ENCODE peak calls at places on chromosome 5, in four cellular contexts. S is A549, Y is K562, F is HepG2. T is an unnamed sample.

GRCh38 chr5:157352756-157353340 is 86.9 kb downstream of the CYFIP2 start:
- DNase-seq in S (no peak), Y (no peak), F (no peak), T (no peak)

GRCh38 chr5:146475190-146475801 is 28.2 kb downstream of the TCERG1 start:
- DNase-seq in S (no peak), Y (no peak), F (no peak), T (no peak)

GRCh38 chr5:78162253-78162862 is 132.1 kb downstream of the AP3B1 start:
- DNase-seq in S (peak; percentile 10), Y (peak; percentile 22), F (peak; percentile 13), T (no peak)

GRCh38 chr5:139960723-139961383 is 82.2 kb downstream of the NRG2 start:
- DNase-seq in S (no peak), Y (no peak), F (no peak), T (no peak)

GRCh38 chr5:34655354-34655991 is 655 bp upstream of the RAI14 start:
- DNase-seq in S (peak; percentile 61), Y (peak; percentile 70), F (peak; percentile 33), T (no peak)

GRCh38 chr5:60489856-60490255 is 210.1 kb downstream of the DEPDC1B start:
- DNase-seq in S (no peak), Y (no peak), F (peak; percentile 31), T (no peak)

GRCh38 chr5:173187054-173187743 is 42.9 kb downstream of the BNIP1 start:
- DNase-seq in S (no peak), Y (peak; percentile 18), F (peak; percentile 15), T (peak; percentile 19)

GRCh38 chr5:150411245-150411979 is 1.3 kb downstream of the CD74 start:
- DNase-seq in S (no peak), Y (no peak), F (no peak), T (peak; percentile 61)

GRCh38 chr5:157295247-157295646 is 29.3 kb downstream of the CYFIP2 start:
- DNase-seq in S (no peak), Y (no peak), F (no peak), T (no peak)

GRCh38 chr5:172802585-172803176 is 31.4 kb upstream of the ERGIC1 start:
- DNase-seq in S (no peak), Y (peak; percentile 87), F (no peak), T (no peak)

GRCh38 chr5:160398806-160399205 is 1.0 kb downstream of the FAM200C start:
- DNase-seq in S (no peak), Y (no peak), F (no peak), T (no peak)

GRCh38 chr5:82176115-82176514 is 102.0 kb downstream of the RPS23 start:
- DNase-seq in S (no peak), Y (no peak), F (no peak), T (no peak)

GRCh38 chr5:103057208-103058130 is 62.5 kb downstream of the GIN1 start:
- DNase-seq in S (no peak), Y (no peak), F (no peak), T (no peak)

GRCh38 chr5:431001-431710 is 11.8 kb upstream of the EXOC3 start:
- DNase-seq in S (peak; percentile 92), Y (peak; percentile 83), F (peak; percentile 41), T (peak; percentile 84)

GRCh38 chr5:114055318-114055788 is 306.5 kb upstream of the KCNN2 start:
- DNase-seq in S (no peak), Y (no peak), F (no peak), T (peak; percentile 44)

GRCh38 chr5:158456756-158457155 is 597.8 kb upstream of the CLINT1 start:
- DNase-seq in S (peak; percentile 5), Y (no peak), F (peak; percentile 3), T (no peak)

GRCh38 chr5:181087309-181087708 is 43.7 kb downstream of the OR2V1 start:
- DNase-seq in S (no peak), Y (no peak), F (no peak), T (no peak)

DNA sequence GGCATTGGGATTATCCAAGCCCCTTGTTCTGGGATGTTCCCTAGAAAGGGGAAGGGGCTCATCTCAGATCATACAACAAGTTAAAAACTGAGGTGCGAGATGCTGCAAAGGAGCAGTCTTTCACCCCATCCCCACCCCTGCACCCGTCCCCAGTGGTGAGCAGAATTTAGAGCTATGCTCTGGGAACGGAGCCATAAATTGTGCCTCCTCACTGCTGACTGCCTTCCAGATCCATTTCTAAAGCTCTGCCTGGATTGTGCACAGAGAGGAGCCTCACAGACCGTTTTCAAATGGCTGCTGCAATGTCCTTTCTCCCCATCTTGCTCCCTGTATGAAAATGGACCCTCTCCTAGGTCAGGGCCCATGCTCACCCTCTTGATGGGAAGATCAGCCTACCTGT is 8.3 kb downstream of the SLC25A48 start:
- DNase-seq in S (no peak), Y (no peak), F (no peak), T (no peak)
- TF ChIP-seq CHD2 in S (no peak), Y (no peak), F (no peak), T (no peak)

DNA sequence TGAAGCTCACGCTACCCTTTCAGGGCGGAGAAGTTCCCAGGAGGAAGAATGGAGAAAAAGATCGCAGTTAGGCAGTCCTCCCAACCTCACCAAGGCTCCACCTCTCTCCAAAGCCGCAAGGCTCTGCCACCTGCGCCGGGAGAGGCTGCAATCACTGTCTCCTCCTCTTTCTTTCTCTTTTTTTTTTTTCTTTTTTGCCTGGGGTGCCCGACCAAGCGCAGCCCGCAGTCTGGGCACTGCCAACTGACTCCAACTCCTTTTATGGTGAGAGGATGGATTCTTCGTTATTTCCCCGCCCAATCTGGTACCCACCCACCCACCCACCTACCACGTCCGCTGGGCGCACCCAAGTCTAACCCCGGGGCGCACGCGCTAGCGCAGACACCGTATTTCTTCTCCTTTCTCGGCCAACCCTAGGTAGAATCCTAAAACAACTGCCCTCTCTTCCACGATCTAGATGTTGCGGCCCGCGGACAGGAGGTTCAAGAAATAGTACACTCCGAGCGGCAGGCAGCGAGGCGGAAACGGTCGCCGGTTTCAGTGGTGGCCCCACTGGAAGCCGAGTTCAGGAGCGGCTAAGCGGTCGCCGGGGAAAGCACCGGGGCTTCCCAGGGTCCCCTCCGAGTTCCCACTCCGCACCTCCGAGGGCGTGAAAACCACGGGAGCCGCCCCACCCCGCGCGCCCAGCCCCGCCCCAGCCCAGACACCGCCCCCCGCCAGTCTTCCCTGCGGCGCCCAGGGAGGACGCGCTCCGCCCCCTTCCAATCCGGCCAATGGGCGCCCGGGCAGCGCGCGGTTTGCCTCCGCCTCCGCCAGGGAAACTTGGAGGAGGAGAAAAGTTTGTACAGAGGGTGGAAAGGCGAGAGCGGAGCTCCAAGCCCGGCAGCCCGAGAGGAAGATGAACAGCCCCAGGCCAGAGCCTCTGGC is at the start of gene PTGER4:
- DNase-seq in S (peak; percentile 93), Y (peak; percentile 97), F (peak; percentile 32), T (peak; percentile 92)
- TF ChIP-seq POLR2A in S (peak; percentile 69), Y (no peak), F (no peak), T (peak; percentile 46)

GRCh38 chr5:15752886-15753285 is 252.9 kb downstream of the FBXL7 start:
- DNase-seq in S (no peak), Y (no peak), F (no peak), T (no peak)
- TF ChIP-seq CHD2 in S (no peak), Y (no peak), F (no peak), T (no peak)

GRCh38 chr5:179678238-179679013 is 2.4 kb downstream of the CBY3 start:
- DNase-seq in S (peak; percentile 89), Y (peak; percentile 95), F (peak; percentile 90), T (peak; percentile 88)
- TF ChIP-seq POLR2A in S (peak; percentile 95), Y (peak; percentile 98), F (no peak), T (peak; percentile 81)

GRCh38 chr5:10491673-10492026 is 50.0 kb downstream of the ROPN1L start:
- DNase-seq in S (no peak), Y (no peak), F (no peak), T (no peak)

GRCh38 chr5:10493884-10494283 is 52.2 kb downstream of the ROPN1L start:
- DNase-seq in S (no peak), Y (no peak), F (no peak), T (no peak)

GRCh38 chr5:10488144-10488543 is 46.5 kb downstream of the ROPN1L start:
- DNase-seq in S (no peak), Y (no peak), F (no peak), T (no peak)

GRCh38 chr5:10489810-10490426 is 48.2 kb downstream of the ROPN1L start:
- DNase-seq in S (no peak), Y (no peak), F (no peak), T (no peak)

GRCh38 chr5:10490927-10491672 is 49.4 kb downstream of the ROPN1L start:
- DNase-seq in S (no peak), Y (no peak), F (no peak), T (no peak)
- TF ChIP-seq CHD2 in S (no peak), Y (no peak), F (no peak), T (no peak)